ENCODE peak calls at places on chromosomes 1 and 21, in six cellular contexts. V is IMR-90, H is H9, U is neuronal stem cell, M is H1, E is trophoblast cell. N is an unnamed sample.

GRCh38 chr1:176847052-176847451 is 317.5 kb downstream of the ASTN1 start:
- DNase-seq in V (no peak), H (no peak), U (no peak), M (no peak), E (peak), N (no peak)

GRCh38 chr1:95532335-95532734 is 298.3 kb downstream of the RWDD3 start:
- DNase-seq in V (no peak), H (peak), U (no peak), M (no peak), E (no peak), N (no peak)

GRCh38 chr1:229514578-229515275 is 6.6 kb upstream of the NUP133 start:
- DNase-seq in V (peak), H (peak), U (peak), M (no peak), E (peak), N (peak)

GRCh38 chr1:16967095-16967567 is 13.3 kb downstream of the MFAP2 start:
- DNase-seq in V (peak), H (no peak), U (no peak), M (no peak), E (no peak), N (peak)

GRCh38 chr1:57485643-57486042 is 61.8 kb upstream of the DAB1 start:
- DNase-seq in V (peak), H (no peak), U (no peak), M (no peak), E (no peak), N (peak)

GRCh38 chr1:94906382-94906781 is 20.5 kb downstream of the CNN3 start:
- DNase-seq in V (no peak), H (no peak), U (no peak), M (no peak), E (no peak), N (no peak)

GRCh38 chr21:28177008-28177603 is 815.6 kb downstream of the LTN1 start:
- DNase-seq in V (peak), H (no peak), U (no peak), M (no peak), E (no peak), N (peak)

GRCh38 chr1:191519519-191519918 is 638.7 kb upstream of the RGS18 start:
- DNase-seq in V (no peak), H (no peak), U (no peak), M (no peak), E (no peak), N (no peak)

GRCh38 chr1:245809361-245809760 is 654.6 kb downstream of the KIF26B start:
- DNase-seq in V (no peak), H (no peak), U (no peak), M (no peak), E (no peak), N (no peak)

GRCh38 chr1:221078260-221078965 is 199.2 kb downstream of the HLX start:
- DNase-seq in V (peak), H (no peak), U (no peak), M (no peak), E (no peak), N (peak)

GRCh38 chr1:61052393-61053280 is 29.7 kb upstream of the NFIA start:
- DNase-seq in V (no peak), H (peak), U (no peak), M (no peak), E (no peak), N (peak)

GRCh38 chr1:86701731-86702130 is 2.6 kb upstream of the SH3GLB1 start:
- DNase-seq in V (no peak), H (no peak), U (no peak), M (no peak), E (no peak), N (no peak)

GRCh38 chr1:212473729-212474128 is 41.0 kb downstream of the NENF start:
- DNase-seq in V (no peak), H (no peak), U (no peak), M (no peak), E (peak), N (no peak)

GRCh38 chr1:119815361-119815760 is 4.1 kb upstream of the REG4 start:
- DNase-seq in V (peak), H (no peak), U (no peak), M (no peak), E (no peak), N (no peak)

GRCh38 chr1:7650801-7651200 is 120.3 kb upstream of the VAMP3 start:
- DNase-seq in V (no peak), H (no peak), U (no peak), M (no peak), E (no peak), N (no peak)

GRCh38 chr1:231332761-231333160 is 4.9 kb downstream of the EXOC8 start:
- DNase-seq in V (no peak), H (no peak), U (no peak), M (no peak), E (no peak), N (no peak)

GRCh38 chr21:38392722-38393121 is 105.6 kb downstream of the ERG start:
- DNase-seq in V (no peak), H (no peak), U (no peak), M (no peak), E (no peak), N (no peak)

GRCh38 chr1:98053471-98054366 is 132.9 kb upstream of the DPYD start:
- DNase-seq in V (peak), H (peak), U (peak), M (peak), E (peak), N (peak)

GRCh38 chr1:151867785-151868403 is 14.4 kb upstream of the THEM5 start:
- DNase-seq in V (peak), H (no peak), U (no peak), M (no peak), E (peak), N (peak)

GRCh38 chr21:24118738-24119470 is 1488.4 kb downstream of the MRPL39 start:
- DNase-seq in V (peak), H (no peak), U (no peak), M (no peak), E (no peak), N (no peak)

GRCh38 chr1:90876098-90876497 is 145.7 kb downstream of the ZNF644 start:
- DNase-seq in V (no peak), H (no peak), U (no peak), M (no peak), E (no peak), N (no peak)
- H3K14ac ChIP-seq in V (no peak), H (no peak), U (no peak), M (no peak), E (no peak), N (no peak)

GRCh38 chr1:197876894-197877293 is 25.5 kb upstream of the C1orf53 start:
- DNase-seq in V (no peak), H (no peak), U (no peak), M (no peak), E (no peak), N (no peak)
- H3K14ac ChIP-seq in V (no peak), H (no peak), U (no peak), M (no peak), E (no peak), N (no peak)

GRCh38 chr1:166874464-166874863 is 1.6 kb downstream of the TADA1 start:
- DNase-seq in V (no peak), H (no peak), U (no peak), M (no peak), E (no peak), N (no peak)

GRCh38 chr1:166870584-166870983 is 5.5 kb downstream of the TADA1 start:
- DNase-seq in V (no peak), H (no peak), U (no peak), M (no peak), E (no peak), N (no peak)

GRCh38 chr1:166869318-166870099 is 6.6 kb downstream of the TADA1 start:
- DNase-seq in V (no peak), H (no peak), U (no peak), M (no peak), E (no peak), N (no peak)

GRCh38 chr1:166865931-166866330 is 10.1 kb downstream of the TADA1 start:
- DNase-seq in V (peak), H (no peak), U (no peak), M (no peak), E (peak), N (no peak)

GRCh38 chr1:166868639-166869038 is 7.4 kb downstream of the TADA1 start:
- DNase-seq in V (no peak), H (no peak), U (no peak), M (no peak), E (no peak), N (no peak)
- H3K14ac ChIP-seq in V (no peak), H (no peak), U (no peak), M (no peak), E (no peak), N (no peak)

DNA sequence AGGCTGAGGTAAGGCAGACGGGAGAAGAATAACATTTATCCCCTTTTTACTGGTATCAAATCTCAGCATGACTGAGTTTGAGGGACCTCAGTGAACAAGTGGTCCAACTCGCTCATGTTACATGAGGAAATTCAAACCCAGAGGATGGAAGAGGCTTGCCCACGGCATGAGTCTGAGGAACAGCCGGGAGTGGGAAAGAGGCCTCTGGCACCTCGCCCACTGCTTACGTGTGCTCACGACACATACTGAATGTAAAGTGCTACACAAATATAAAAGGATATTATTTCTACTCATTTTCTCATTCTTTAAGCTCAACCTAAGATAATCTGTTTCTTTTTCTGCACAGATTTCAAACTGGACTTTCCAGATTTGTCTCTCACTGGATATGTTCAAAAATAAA is 14.7 kb downstream of the BEND5 start:
- DNase-seq in V (peak), H (no peak), U (no peak), M (no peak), E (no peak), N (no peak)
- H3K14ac ChIP-seq in V (no peak), H (no peak), U (no peak), M (no peak), E (no peak), N (no peak)

N was measured in mesenchymal stem cell.